ENCODE peak calls at places on chromosomes 11 and 22, in five cellular contexts. K is psoas muscle; Q is midbrain; U is stimulated activated CD4-positive, alpha-beta T cell treated with anti-CD3 and anti-CD28 coated beads, Interleukin-2, amount 100 ng/mL, for 24 hours; W is CD4-positive, CD25-positive, alpha-beta regulatory T cell. Y is an unnamed sample.

GRCh38 chr11:119810478-119811232 is 81.7 kb upstream of the NECTIN1 start:
- DNase-seq in U (no peak), K (no peak), Q (no peak), W (no peak), Y (no peak)

GRCh38 chr11:132850106-132850505 is 682.2 kb downstream of the OPCML start:
- DNase-seq in W (no peak), K (no peak), Q (no peak), U (no peak), Y (no peak)

GRCh38 chr22:45225732-45226560 is 14.7 kb downstream of the KIAA0930 start:
- DNase-seq in Q (peak; percentile 42), W (no peak), K (peak; percentile 56), U (no peak), Y (no peak)

GRCh38 chr11:13261600-13262061 is 16.0 kb upstream of the BMAL1 start:
- DNase-seq in U (no peak), W (no peak), K (no peak), Q (no peak), Y (no peak)

GRCh38 chr11:78825531-78825930 is 250.9 kb upstream of the NARS2 start:
- DNase-seq in K (no peak), U (no peak), W (no peak), Q (no peak), Y (no peak)

GRCh38 chr11:81492923-81493445 is 1240.7 kb downstream of the FAM181B start:
- DNase-seq in K (no peak), U (no peak), W (no peak), Q (no peak), Y (no peak)

GRCh38 chr22:32444068-32444467 is 20.2 kb downstream of the BPIFC start:
- DNase-seq in Q (no peak), W (peak; percentile 24), U (no peak), K (no peak), Y (peak; percentile 11)

GRCh38 chr22:38244106-38244505 is 28.7 kb downstream of the TMEM184B start:
- DNase-seq in Q (no peak), K (no peak), U (no peak), W (no peak), Y (no peak)